ENCODE peak calls at places on chromosomes 16 and 17, in seven cellular contexts. P is posterior cingulate gyrus; B is iris pigment epithelial cell; R is activated CD4-positive, CD25-positive, alpha-beta regulatory T cell; S is Karpas-422; F is cardiac muscle cell; Q is GM04504. M is an unnamed sample.

GRCh38 chr17:28334666-28335200 is 539 bp downstream of the IFT20 start:
- DNase-seq in Q (peak), R (no peak), B (peak), F (no peak), P (no peak), S (peak), M (no peak)

GRCh38 chr17:1989135-1989534 is 36.0 kb downstream of the RTN4RL1 start:
- DNase-seq in B (peak), R (no peak), Q (peak), F (peak), P (peak), S (no peak), M (peak)

GRCh38 chr17:21460358-21460757 is 84.2 kb downstream of the KCNJ12 start:
- DNase-seq in F (peak), R (no peak), Q (no peak), B (peak), S (no peak), P (no peak), M (peak)

GRCh38 chr16:48194828-48195566 is 39.2 kb upstream of the ABCC12 start:
- DNase-seq in Q (no peak), R (no peak), P (no peak), B (peak), F (peak), S (no peak), M (peak)

GRCh38 chr17:21279582-21279981 is 4.9 kb upstream of the MAP2K3 start:
- DNase-seq in S (no peak), R (no peak), B (no peak), F (no peak), Q (no peak), P (no peak), M (no peak)

GRCh38 chr17:62110923-62111484 is 45.9 kb upstream of the MED13 start:
- DNase-seq in F (no peak), R (no peak), P (no peak), B (no peak), S (no peak), Q (no peak), M (no peak)

GRCh38 chr16:66924527-66925321 is 611 bp downstream of the RRAD start:
- DNase-seq in P (no peak), S (no peak), B (no peak), R (no peak), F (no peak), Q (no peak), M (peak)

GRCh38 chr16:63289834-63290460 is 1253.7 kb upstream of the CDH8 start:
- DNase-seq in B (peak), S (peak), Q (no peak), P (peak), R (no peak), F (peak), M (no peak)

GRCh38 chr16:75343311-75343710 is 90.0 kb downstream of the CFDP1 start:
- DNase-seq in S (no peak), P (no peak), R (no peak), Q (no peak), B (no peak), F (no peak), M (peak)

GRCh38 chr17:1264196-1264595 is 6.0 kb upstream of the BHLHA9 start:
- DNase-seq in S (no peak), B (no peak), Q (no peak), F (peak), R (no peak), P (no peak), M (no peak)

GRCh38 chr17:80187090-80187489 is 17.3 kb downstream of the CARD14 start:
- DNase-seq in S (no peak), R (no peak), B (peak), Q (no peak), P (no peak), F (peak), M (no peak)

GRCh38 chr16:10876799-10877341 is at the start of gene CIITA:
- DNase-seq in S (peak), B (peak), R (peak), P (peak), Q (peak), F (peak), M (peak)

GRCh38 chr17:81825841-81826471 is 7.1 kb downstream of the MCRIP1 start:
- DNase-seq in B (no peak), R (no peak), Q (no peak), F (no peak), P (no peak), S (no peak), M (no peak)

GRCh38 chr17:74810699-74811485 is 34.7 kb upstream of the NAT9 start:
- DNase-seq in B (no peak), S (no peak), P (no peak), R (no peak), F (no peak), Q (no peak), M (no peak)

GRCh38 chr17:8268550-8269298 is 19.6 kb downstream of the PFAS start:
- DNase-seq in F (no peak), R (no peak), Q (no peak), P (no peak), B (no peak), S (no peak), M (no peak)

GRCh38 chr17:41651625-41652460 is 27.5 kb upstream of the KRT17 start:
- DNase-seq in R (no peak), S (no peak), F (no peak), P (no peak), B (no peak), Q (no peak), M (no peak)

GRCh38 chr16:20104563-20105183 is 31.0 kb upstream of the GPR139 start:
- DNase-seq in R (no peak), P (no peak), S (no peak), Q (no peak), B (no peak), F (no peak), M (no peak)

GRCh38 chr16:84543931-84544776 is 39.7 kb upstream of the MEAK7 start:
- DNase-seq in S (no peak), R (no peak), P (peak), B (peak), Q (no peak), F (no peak), M (peak)

GRCh38 chr17:66569572-66569971 is 265.3 kb upstream of the CACNG5 start:
- DNase-seq in Q (no peak), F (no peak), R (no peak), B (no peak), P (no peak), S (no peak), M (no peak)

GRCh38 chr17:57995076-57995956 is 7.3 kb upstream of the VEZF1 start:
- DNase-seq in R (no peak), Q (peak), F (peak), S (peak), B (peak), P (peak), M (peak)

GRCh38 chr17:1725642-1726511 is 1.4 kb downstream of the WDR81 start:
- DNase-seq in P (no peak), R (no peak), S (no peak), F (no peak), B (no peak), Q (no peak), M (no peak)

GRCh38 chr17:7262192-7263070 is at the start of gene CLDN7:
- DNase-seq in Q (no peak), P (no peak), S (no peak), R (no peak), F (no peak), B (no peak), M (no peak)

GRCh38 chr16:65745-66144 is 6.7 kb downstream of the RHBDF1 start:
- DNase-seq in R (peak), Q (no peak), S (peak), B (peak), P (peak), F (peak), M (peak)

GRCh38 chr17:51455931-51456330 is 195.6 kb downstream of the UTP18 start:
- DNase-seq in Q (no peak), S (no peak), P (no peak), B (no peak), F (no peak), R (no peak), M (no peak)

GRCh38 chr17:9343513-9343912 is 232.1 kb downstream of the STX8 start:
- DNase-seq in B (peak), S (no peak), F (peak), Q (no peak), P (no peak), R (no peak), M (no peak)

GRCh38 chr17:49020609-49021008 is 23.4 kb downstream of the IGF2BP1 start:
- DNase-seq in P (no peak), S (no peak), B (no peak), R (no peak), F (no peak), Q (no peak), M (no peak)

GRCh38 chr16:55661842-55662479 is 6.2 kb downstream of the SLC6A2 start:
- DNase-seq in P (no peak), B (no peak), F (no peak), S (no peak), Q (no peak), R (no peak), M (peak)